ENCODE peak calls at places on chromosomes 3 and 15, in four cellular contexts. One of them, this sample, is unnamed.

GRCh38 chr3:42036483-42036823 is 54.7 kb upstream of the TRAK1 start:
- DNase-seq in foreskin fibroblast: peak
- DNase-seq in MM.1S: no peak
- DNase-seq in GM23338: no peak
- DNase-seq in this sample: peak

GRCh38 chr3:38478901-38479300 is 17.2 kb upstream of the EXOG start:
- DNase-seq in foreskin fibroblast: no peak
- DNase-seq in MM.1S: no peak
- DNase-seq in GM23338: no peak
- DNase-seq in this sample: no peak

GRCh38 chr3:134312873-134313838 is 61.1 kb downstream of the AMOTL2 start:
- DNase-seq in foreskin fibroblast: peak
- DNase-seq in MM.1S: no peak
- DNase-seq in GM23338: peak
- DNase-seq in this sample: no peak

GRCh38 chr3:55571913-55572312 is 84.8 kb upstream of the WNT5A start:
- DNase-seq in foreskin fibroblast: no peak
- DNase-seq in MM.1S: no peak
- DNase-seq in GM23338: peak
- DNase-seq in this sample: no peak

GRCh38 chr3:8186213-8186612 is 315.4 kb upstream of the LMCD1 start:
- DNase-seq in foreskin fibroblast: no peak
- DNase-seq in MM.1S: no peak
- DNase-seq in GM23338: no peak
- DNase-seq in this sample: no peak

GRCh38 chr3:127304121-127304744 is 16.4 kb upstream of the PRR20G start:
- DNase-seq in foreskin fibroblast: no peak
- DNase-seq in MM.1S: peak
- DNase-seq in GM23338: peak
- DNase-seq in this sample: no peak

GRCh38 chr3:54507876-54508460 is 385.6 kb downstream of the CACNA2D3 start:
- DNase-seq in foreskin fibroblast: no peak
- DNase-seq in MM.1S: no peak
- DNase-seq in GM23338: no peak
- DNase-seq in this sample: no peak

GRCh38 chr3:135456182-135456790 is 509.2 kb upstream of the PPP2R3A start:
- DNase-seq in foreskin fibroblast: no peak
- DNase-seq in MM.1S: no peak
- DNase-seq in GM23338: peak
- DNase-seq in this sample: no peak

GRCh38 chr3:11335056-11335608 is 62.9 kb downstream of the ATG7 start:
- DNase-seq in foreskin fibroblast: peak
- DNase-seq in MM.1S: peak
- DNase-seq in GM23338: peak
- DNase-seq in this sample: peak

GRCh38 chr15:64776402-64776786 is 1.0 kb upstream of the RBPMS2 start:
- DNase-seq in foreskin fibroblast: no peak
- DNase-seq in MM.1S: no peak
- DNase-seq in GM23338: peak
- DNase-seq in this sample: no peak

GRCh38 chr3:14329116-14329830 is 73.1 kb upstream of the SLC6A6 start:
- DNase-seq in foreskin fibroblast: peak
- DNase-seq in MM.1S: no peak
- DNase-seq in GM23338: peak
- DNase-seq in this sample: peak

GRCh38 chr15:83571820-83572707 is 81.9 kb upstream of the ADAMTSL3 start:
- DNase-seq in foreskin fibroblast: peak
- DNase-seq in MM.1S: peak
- DNase-seq in GM23338: peak
- DNase-seq in this sample: no peak

This sample was measured in skeletal muscle cell.